ENCODE peak calls at places on chromosomes 7 and 10, in four cellular contexts. U, J, V and R are unnamed samples.

GRCh38 chr7:94223375-94224084 is 171.2 kb upstream of the COL1A2 start:
- DNase-seq in V (peak; percentile 2), J (peak; percentile 72), U (no peak), R (no peak)

GRCh38 chr10:52308251-52309031 is 5.6 kb upstream of the DKK1 start:
- DNase-seq in U (peak; percentile 71), V (peak; percentile 70), J (peak; percentile 75), R (peak; percentile 12)

GRCh38 chr10:102651455-102652169 is 7.3 kb downstream of the TRIM8 start:
- DNase-seq in U (no peak), J (no peak), V (no peak), R (no peak)

GRCh38 chr10:86661161-86662025 is 6.9 kb upstream of the LDB3 start:
- DNase-seq in U (peak; percentile 61), V (peak; percentile 25), J (no peak), R (peak; percentile 36)

GRCh38 chr7:51344406-51344805 is 27.8 kb upstream of the COBL start:
- DNase-seq in U (no peak), V (no peak), J (peak; percentile 7), R (no peak)

GRCh38 chr10:103967433-103968142 is 648 bp downstream of the SLK start:
- DNase-seq in U (no peak), J (peak; percentile 48), V (no peak), R (peak; percentile 43)

GRCh38 chr7:68216046-68216445 is 1219.4 kb downstream of the TYW1 start:
- DNase-seq in V (no peak), U (no peak), J (no peak), R (no peak)

GRCh38 chr10:113438660-113439059 is 114.2 kb upstream of the HABP2 start:
- DNase-seq in U (no peak), J (no peak), V (no peak), R (no peak)

GRCh38 chr10:2924425-2924824 is 142.9 kb upstream of the PFKP start:
- DNase-seq in J (no peak), V (no peak), U (no peak), R (no peak)

GRCh38 chr10:115948415-115948814 is 324.6 kb downstream of the GFRA1 start:
- DNase-seq in U (no peak), J (peak; percentile 39), V (peak; percentile 20), R (no peak)

GRCh38 chr7:197413-198335 is 5.3 kb downstream of the FAM20C start:
- DNase-seq in U (no peak), J (no peak), V (peak; percentile 64), R (peak; percentile 68)

GRCh38 chr7:151686016-151686766 is 166.5 kb upstream of the RHEB start:
- DNase-seq in U (no peak), J (no peak), V (peak; percentile 56), R (no peak)

GRCh38 chr7:23098460-23098859 is 7.1 kb upstream of the KLHL7 start:
- DNase-seq in V (no peak), J (no peak), U (no peak), R (no peak)

GRCh38 chr7:50781371-50781770 is 1.3 kb downstream of the GRB10 start:
- DNase-seq in U (no peak), V (peak; percentile 75), J (peak; percentile 58), R (peak; percentile 55)

GRCh38 chr7:123319911-123320310 is 120.1 kb upstream of the SLC13A1 start:
- DNase-seq in U (no peak), V (no peak), J (no peak), R (no peak)

GRCh38 chr7:27840314-27840713 is 100.4 kb downstream of the TAX1BP1 start:
- DNase-seq in J (no peak), V (no peak), U (no peak), R (no peak)

GRCh38 chr7:875476-876076 is 778 bp upstream of the GET4 start:
- DNase-seq in V (no peak), U (no peak), J (no peak), R (no peak)

GRCh38 chr7:220151-220841 is 27.9 kb downstream of the FAM20C start:
- DNase-seq in U (no peak), V (no peak), J (peak; percentile 40), R (no peak)

GRCh38 chr10:104142081-104142480 is 20.1 kb downstream of the SFR1 start:
- DNase-seq in V (no peak), U (no peak), J (no peak), R (no peak)